ENCODE peak calls at places on chromosome 21, in ten cellular contexts. X is psoas muscle; P is sigmoid colon; U is activated CD4-positive, alpha-beta T cell treated with anti-CD3 and anti-CD28 coated beads for 36 hours; Z is mammary epithelial cell; H is WERI-Rb-1; A is ELF-1; K is stimulated activated naive B cell treated with anti-CD40 and anti-IgM and Interleukin-4, amounts not matched to agents 10 μg/mL and 1 μg/mL and 100 μg/mL, for 72 hours; M is head of caudate nucleus; F is H54. E is an unnamed sample.

GRCh38 chr21:25722631-25723030 is 12.1 kb downstream of the ATP5PF start:
- DNase-seq in X (no peak), U (no peak), P (no peak), Z (no peak), H (no peak), M (no peak), F (no peak), K (no peak), A (no peak), E (no peak)

GRCh38 chr21:36980280-36981048 is 14.0 kb upstream of the HLCS start:
- DNase-seq in P (no peak), Z (no peak), F (no peak), X (peak; percentile 32), M (peak; percentile 22), A (peak; percentile 45), U (peak; percentile 30), K (no peak), H (no peak), E (peak; percentile 78)

GRCh38 chr21:27206368-27206982 is 239.6 kb upstream of the ADAMTS5 start:
- DNase-seq in U (no peak), M (no peak), A (peak; percentile 17), K (no peak), F (no peak), P (no peak), X (no peak), H (no peak), Z (no peak), E (peak; percentile 52)

GRCh38 chr21:38346286-38346685 is 89.5 kb downstream of the KCNJ15 start:
- DNase-seq in X (no peak), P (no peak), A (no peak), F (no peak), U (no peak), H (peak; percentile 39), M (no peak), K (no peak), Z (no peak), E (peak; percentile 19)

GRCh38 chr21:29125979-29126378 is 4.5 kb upstream of the MAP3K7CL start:
- DNase-seq in Z (no peak), A (no peak), M (no peak), P (no peak), K (no peak), H (no peak), F (no peak), X (no peak), U (no peak), E (no peak)

GRCh38 chr21:32612999-32613337 is 791 bp upstream of the CFAP298 start:
- DNase-seq in M (no peak), H (no peak), P (no peak), X (no peak), Z (no peak), F (no peak), A (no peak), U (no peak), K (no peak), E (no peak)

GRCh38 chr21:46100426-46100825 is 2.5 kb downstream of the COL6A2 start:
- DNase-seq in Z (no peak), P (peak; percentile 34), A (peak; percentile 1), X (peak; percentile 30), U (no peak), H (no peak), K (no peak), M (no peak), F (no peak), E (peak; percentile 14)

GRCh38 chr21:37538971-37539590 is 172.5 kb downstream of the DYRK1A start:
- DNase-seq in F (no peak), Z (no peak), H (no peak), M (no peak), A (no peak), X (no peak), K (no peak), P (no peak), U (no peak), E (no peak)

GRCh38 chr21:35382696-35383095 is 333.6 kb upstream of the RUNX1 start:
- DNase-seq in K (no peak), P (no peak), H (no peak), Z (no peak), X (no peak), A (no peak), U (no peak), M (no peak), F (no peak), E (peak; percentile 82)

GRCh38 chr21:35048183-35048601 is 910 bp downstream of the RUNX1 start:
- DNase-seq in H (no peak), A (peak; percentile 35), Z (peak; percentile 35), F (no peak), U (peak; percentile 64), X (peak; percentile 69), M (no peak), K (no peak), P (no peak), E (peak; percentile 75)

GRCh38 chr21:15301736-15302135 is 236.9 kb upstream of the NRIP1 start:
- DNase-seq in Z (peak; percentile 40), F (no peak), A (no peak), U (no peak), H (no peak), K (no peak), M (no peak), X (no peak), P (no peak), E (no peak)

GRCh38 chr21:32102426-32102825 is 176.4 kb downstream of the MIS18A start:
- DNase-seq in X (no peak), A (no peak), M (no peak), P (no peak), U (no peak), F (no peak), Z (no peak), H (no peak), K (no peak), E (no peak)

GRCh38 chr21:37511848-37512247 is 145.3 kb downstream of the DYRK1A start:
- DNase-seq in U (no peak), F (no peak), P (no peak), X (no peak), M (no peak), K (no peak), A (no peak), Z (no peak), H (no peak), E (no peak)

GRCh38 chr21:43001316-43001715 is 27.0 kb downstream of the PKNOX1 start:
- DNase-seq in A (no peak), Z (no peak), H (no peak), M (no peak), X (no peak), F (no peak), P (peak; percentile 91), K (no peak), U (no peak), E (no peak)

GRCh38 chr21:39976805-39977204 is 109.6 kb downstream of the PCP4 start:
- DNase-seq in A (no peak), P (no peak), H (no peak), K (no peak), Z (no peak), U (no peak), X (no peak), M (no peak), F (no peak), E (no peak)

GRCh38 chr21:15793547-15794235 is 63.9 kb downstream of the USP25 start:
- DNase-seq in M (no peak), A (no peak), X (no peak), F (no peak), K (no peak), P (no peak), Z (no peak), U (no peak), H (no peak), E (no peak)

GRCh38 chr21:34567574-34567973 is 47.3 kb downstream of the RCAN1 start:
- DNase-seq in M (no peak), P (no peak), X (no peak), F (no peak), U (no peak), H (no peak), A (no peak), K (no peak), Z (no peak), E (peak; percentile 13)

GRCh38 chr21:25370311-25370744 is 237.0 kb downstream of the MRPL39 start:
- DNase-seq in M (no peak), U (peak; percentile 62), P (no peak), H (no peak), Z (peak; percentile 9), A (no peak), K (no peak), F (peak; percentile 63), X (no peak), E (peak; percentile 80)

GRCh38 chr21:33070921-33071877 is 1.3 kb downstream of the OLIG1 start:
- DNase-seq in U (peak; percentile 47), F (no peak), P (no peak), A (peak; percentile 60), X (no peak), H (peak; percentile 47), K (no peak), Z (peak; percentile 25), M (peak; percentile 66), E (peak; percentile 63)

GRCh38 chr21:44710756-44711326 is 531 bp downstream of the TSPEAR start:
- DNase-seq in M (peak; percentile 18), F (no peak), X (no peak), P (peak; percentile 40), H (peak; percentile 9), U (no peak), Z (peak; percentile 19), A (peak; percentile 58), K (no peak), E (peak; percentile 56)

GRCh38 chr21:28256420-28256831 is 736.3 kb downstream of the LTN1 start:
- DNase-seq in A (no peak), P (no peak), X (no peak), Z (no peak), M (no peak), K (no peak), H (no peak), U (no peak), F (no peak), E (no peak)

GRCh38 chr21:41659791-41660560 is 106.9 kb downstream of the RIPK4 start:
- DNase-seq in K (no peak), P (no peak), A (no peak), X (peak; percentile 43), U (no peak), H (no peak), Z (no peak), M (no peak), F (peak; percentile 89), E (no peak)

GRCh38 chr21:38493549-38494253 is 4.6 kb downstream of the ERG start:
- DNase-seq in Z (no peak), K (no peak), U (no peak), P (no peak), M (no peak), F (no peak), X (no peak), A (no peak), H (no peak), E (no peak)

GRCh38 chr21:45957986-45958610 is 23.5 kb upstream of the COL6A1 start:
- DNase-seq in P (peak; percentile 82), A (no peak), F (no peak), U (no peak), K (no peak), H (no peak), M (no peak), Z (no peak), X (peak; percentile 61), E (no peak)

GRCh38 chr21:41507521-41508414 is at the start of gene TMPRSS2:
- DNase-seq in F (no peak), U (no peak), Z (peak; percentile 17), M (no peak), X (no peak), K (no peak), A (peak; percentile 62), P (no peak), H (peak; percentile 71), E (peak; percentile 78)

GRCh38 chr21:27421654-27422053 is 454.8 kb upstream of the ADAMTS5 start:
- DNase-seq in K (no peak), Z (no peak), P (no peak), F (no peak), A (no peak), U (no peak), X (no peak), H (no peak), M (no peak), E (no peak)

GRCh38 chr21:39313042-39313456 is 383 bp downstream of the BRWD1 start:
- DNase-seq in P (peak; percentile 70), A (peak; percentile 30), H (peak; percentile 34), Z (no peak), K (no peak), X (peak; percentile 41), U (no peak), F (peak; percentile 33), M (peak; percentile 72), E (no peak)

GRCh38 chr21:26892151-26892550 is 46.9 kb upstream of the ADAMTS1 start:
- DNase-seq in P (no peak), K (no peak), U (no peak), Z (no peak), M (no peak), X (no peak), F (no peak), A (no peak), H (no peak), E (no peak)

E was measured in islet precursor cell.